ENCODE peak calls at places on chromosomes 6 and 20, in four cellular contexts. E, F, B and X are unnamed samples.

GRCh38 chr20:47540443-47541354 is 39.0 kb downstream of the NCOA3 start:
- ATAC-seq in E (peak), F (no peak), B (no peak), X (no peak)

GRCh38 chr20:32528291-32528891 is 56.7 kb downstream of the NOL4L start:
- ATAC-seq in E (no peak), F (peak), B (peak), X (no peak)

GRCh38 chr6:2862712-2863174 is 21.1 kb upstream of the SERPINB1 start:
- ATAC-seq in E (no peak), F (no peak), B (no peak), X (no peak)

GRCh38 chr6:100846276-100846675 is 34.9 kb downstream of the ASCC3 start:
- ATAC-seq in E (no peak), F (no peak), B (no peak), X (peak)

GRCh38 chr20:18313410-18313809 is 25.1 kb downstream of the ZNF133 start:
- ATAC-seq in E (no peak), F (no peak), B (no peak), X (no peak)

GRCh38 chr20:51985013-51985415 is 182.7 kb upstream of the SALL4 start:
- ATAC-seq in E (peak), F (peak), B (no peak), X (peak)

GRCh38 chr20:31695849-31696804 is 26.5 kb downstream of the BCL2L1 start:
- ATAC-seq in E (peak), F (peak), B (no peak), X (peak)

GRCh38 chr20:22921595-22922421 is 113.3 kb upstream of the SSTR4 start:
- ATAC-seq in E (no peak), F (peak), B (no peak), X (peak)

GRCh38 chr6:133288662-133289061 is 47.5 kb downstream of the EYA4 start:
- ATAC-seq in E (no peak), F (no peak), B (no peak), X (no peak)

GRCh38 chr20:41245086-41245707 is 72.3 kb downstream of the ZHX3 start:
- ATAC-seq in E (no peak), F (peak), B (no peak), X (peak)

GRCh38 chr6:152380993-152381898 is 255.9 kb downstream of the SYNE1 start:
- ATAC-seq in E (peak), F (peak), B (no peak), X (peak)

GRCh38 chr6:68967549-68968300 is 332.6 kb downstream of the ADGRB3 start:
- ATAC-seq in E (peak), F (peak), B (peak), X (peak)

GRCh38 chr6:8238772-8239683 is 136.7 kb upstream of the EEF1E1 start:
- ATAC-seq in E (no peak), F (no peak), B (no peak), X (no peak)

GRCh38 chr6:20221448-20221847 is 9.2 kb upstream of the MBOAT1 start:
- ATAC-seq in E (no peak), F (no peak), B (no peak), X (no peak)

GRCh38 chr20:37911262-37911661 is 8.3 kb downstream of the VSTM2L start:
- ATAC-seq in E (no peak), F (no peak), B (no peak), X (no peak)

GRCh38 chr20:1130849-1131248 is 12.4 kb downstream of the PSMF1 start:
- ATAC-seq in E (no peak), F (peak), B (no peak), X (no peak)

GRCh38 chr6:17574871-17575560 is 25.1 kb upstream of the FAM8A1 start:
- ATAC-seq in E (no peak), F (no peak), B (no peak), X (no peak)

GRCh38 chr6:107244742-107245470 is 129.6 kb upstream of the BEND3 start:
- ATAC-seq in E (no peak), F (no peak), B (no peak), X (no peak)

GRCh38 chr20:48846516-48847492 is 19.0 kb upstream of the PREX1 start:
- ATAC-seq in E (peak), F (peak), B (no peak), X (peak)

GRCh38 chr6:13848553-13849150 is 34.3 kb upstream of the MCUR1 start:
- ATAC-seq in E (no peak), F (no peak), B (no peak), X (no peak)